ENCODE peak calls at places on chromosomes 3 and 15, in seven cellular contexts. N is uterus, Y is cardiac muscle cell, R is fibroblast of lung, K is esophagus muscularis mucosa, F is mammary epithelial cell, U is small intestine. Z is an unnamed sample.

GRCh38 chr15:31024979-31025378 is 33.6 kb upstream of the MTMR10 start:
- DNase-seq in N (no peak), Y (no peak), R (peak; percentile 32), K (no peak), F (no peak), U (peak; percentile 24), Z (no peak)

GRCh38 chr3:124600765-124601164 is 129.5 kb upstream of the UMPS start:
- DNase-seq in N (no peak), Y (no peak), R (peak; percentile 51), K (no peak), F (no peak), U (peak; percentile 47), Z (no peak)

GRCh38 chr3:150960708-150961684 is 11.5 kb downstream of the CLRN1 start:
- DNase-seq in N (no peak), Y (no peak), R (peak; percentile 59), K (no peak), F (no peak), U (no peak), Z (no peak)

GRCh38 chr3:69761896-69762789 is 22.9 kb downstream of the MITF start:
- DNase-seq in N (no peak), Y (peak; percentile 68), R (peak; percentile 90), K (peak; percentile 72), F (peak; percentile 82), U (no peak), Z (no peak)

GRCh38 chr3:15805756-15806266 is 8.0 kb upstream of the ANKRD28 start:
- DNase-seq in N (no peak), Y (peak; percentile 83), R (peak; percentile 80), K (no peak), F (no peak), U (no peak), Z (no peak)

GRCh38 chr15:90358124-90359033 is 6.3 kb downstream of the ZNF774 start:
- DNase-seq in N (no peak), Y (peak; percentile 56), R (peak; percentile 79), K (no peak), F (peak; percentile 31), U (no peak), Z (no peak)

GRCh38 chr15:76844096-76844495 is 61.0 kb downstream of the SCAPER start:
- DNase-seq in N (no peak), Y (peak; percentile 20), R (peak; percentile 16), K (no peak), F (peak; percentile 9), U (no peak), Z (no peak)

GRCh38 chr3:17057316-17057715 is 172.6 kb downstream of the PLCL2 start:
- DNase-seq in N (no peak), Y (no peak), R (peak; percentile 69), K (no peak), F (no peak), U (no peak), Z (no peak)

GRCh38 chr3:38421679-38422336 is 31.9 kb upstream of the ACVR2B start:
- DNase-seq in N (no peak), Y (no peak), R (no peak), K (no peak), F (no peak), U (no peak), Z (no peak)

GRCh38 chr3:146834917-146835316 is 229.8 kb upstream of the PLSCR5 start:
- DNase-seq in N (no peak), Y (no peak), R (peak; percentile 45), K (no peak), F (no peak), U (no peak), Z (no peak)

GRCh38 chr15:58413253-58413652 is 18.5 kb upstream of the LIPC start:
- DNase-seq in N (no peak), Y (no peak), R (no peak), K (no peak), F (no peak), U (no peak), Z (no peak)

GRCh38 chr3:51591231-51591630 is 52.7 kb downstream of the RAD54L2 start:
- DNase-seq in N (no peak), Y (no peak), R (peak; percentile 9), K (no peak), F (no peak), U (no peak), Z (no peak)

GRCh38 chr3:172519740-172520139 is 3.5 kb downstream of the TNFSF10 start:
- DNase-seq in N (no peak), Y (no peak), R (no peak), K (no peak), F (no peak), U (no peak), Z (no peak)

GRCh38 chr3:167749728-167750127 is 14.2 kb downstream of the SERPINI1 start:
- DNase-seq in N (no peak), Y (no peak), R (no peak), K (no peak), F (no peak), U (no peak), Z (no peak)

GRCh38 chr3:59108091-59108815 is 58.4 kb upstream of the CFAP20DC start:
- DNase-seq in N (no peak), Y (no peak), R (peak; percentile 13), K (no peak), F (peak; percentile 32), U (peak; percentile 9), Z (no peak)

GRCh38 chr15:78120523-78120922 is 10.7 kb downstream of the CIB2 start:
- DNase-seq in N (no peak), Y (no peak), R (no peak), K (no peak), F (no peak), U (no peak), Z (no peak)

GRCh38 chr3:68334547-68334946 is 597.8 kb downstream of the TAFA4 start:
- DNase-seq in N (no peak), Y (no peak), R (no peak), K (no peak), F (no peak), U (no peak), Z (no peak)

GRCh38 chr15:74573987-74574386 is 33.0 kb downstream of the ARID3B start:
- DNase-seq in N (no peak), Y (no peak), R (peak; percentile 23), K (no peak), F (peak; percentile 30), U (no peak), Z (no peak)

GRCh38 chr3:124942613-124943012 is 8.1 kb upstream of the MUC13 start:
- DNase-seq in N (no peak), Y (no peak), R (no peak), K (no peak), F (no peak), U (no peak), Z (no peak)

GRCh38 chr15:39582977-39583585 is 2.2 kb downstream of the THBS1 start:
- DNase-seq in N (no peak), Y (peak; percentile 43), R (peak; percentile 7), K (no peak), F (peak; percentile 54), U (no peak), Z (no peak)

GRCh38 chr15:61835476-61836106 is 224.7 kb downstream of the VPS13C start:
- DNase-seq in N (peak; percentile 65), Y (peak; percentile 71), R (peak; percentile 22), K (no peak), F (peak; percentile 33), U (peak; percentile 39), Z (peak; percentile 46)

GRCh38 chr3:166013073-166013679 is 176.0 kb upstream of the BCHE start:
- DNase-seq in N (no peak), Y (peak; percentile 27), R (peak; percentile 20), K (no peak), F (peak; percentile 18), U (peak; percentile 13), Z (no peak)

GRCh38 chr15:99818872-99819271 is 85.6 kb upstream of the LYSMD4 start:
- DNase-seq in N (no peak), Y (no peak), R (no peak), K (no peak), F (no peak), U (no peak), Z (no peak)

GRCh38 chr3:133169669-133170068 is 131.5 kb downstream of the TMEM108 start:
- DNase-seq in N (no peak), Y (no peak), R (no peak), K (no peak), F (no peak), U (no peak), Z (no peak)

GRCh38 chr15:82585072-82585471 is 44.8 kb upstream of the RPS17 start:
- DNase-seq in N (no peak), Y (peak; percentile 70), R (peak; percentile 26), K (no peak), F (peak; percentile 19), U (no peak), Z (no peak)

GRCh38 chr15:52281085-52282035 is 14.2 kb downstream of the MYO5C start:
- DNase-seq in N (no peak), Y (no peak), R (no peak), K (no peak), F (no peak), U (no peak), Z (no peak)

GRCh38 chr3:109809513-109809912 is 472.2 kb upstream of the DPPA4 start:
- DNase-seq in N (no peak), Y (no peak), R (no peak), K (no peak), F (no peak), U (no peak), Z (no peak)

GRCh38 chr3:109806929-109807328 is 469.6 kb upstream of the DPPA4 start:
- DNase-seq in N (no peak), Y (peak; percentile 86), R (peak; percentile 71), K (no peak), F (peak; percentile 78), U (peak; percentile 72), Z (peak; percentile 83)

GRCh38 chr3:109803274-109803673 is 465.9 kb upstream of the DPPA4 start:
- DNase-seq in N (no peak), Y (no peak), R (no peak), K (no peak), F (peak; percentile 8), U (no peak), Z (no peak)

DNA sequence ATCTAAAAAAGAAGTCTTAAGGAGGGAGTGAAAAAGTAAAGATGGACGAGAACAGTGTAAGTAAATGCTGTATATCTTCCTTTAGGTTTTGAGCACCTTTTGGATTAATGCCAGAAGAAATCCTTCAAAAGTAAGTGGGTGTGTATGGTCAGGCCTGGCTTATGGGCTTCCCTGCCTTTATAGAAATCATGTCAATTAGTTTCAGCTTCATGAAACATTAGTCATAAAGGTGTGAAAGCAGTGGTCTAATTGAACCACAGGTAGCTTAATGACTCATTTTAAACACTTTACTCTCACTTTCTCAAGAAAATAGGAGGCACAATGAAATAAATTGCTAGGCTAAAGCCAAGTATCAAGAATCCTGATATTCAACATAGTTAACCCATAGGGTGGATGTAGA is 467.4 kb upstream of the DPPA4 start:
- DNase-seq in N (no peak), Y (no peak), R (no peak), K (no peak), F (peak; percentile 76), U (peak; percentile 55), Z (peak; percentile 48)
- H3K9me3 ChIP-seq in N (no peaks in the 10 kb centered on the region), Y (no peaks in the 10 kb centered on the region), R (no peaks in the 10 kb centered on the region), K (no peaks in the 10 kb centered on the region), F (no peaks in the 10 kb centered on the region), U (no peaks in the 10 kb centered on the region), Z (no peaks in the 10 kb centered on the region)

GRCh38 chr15:21262851-21263400 is 177.4 kb downstream of the POTEB3 start:
- DNase-seq in N (no peak), Y (no peak), R (no peak), K (no peak), F (peak; percentile 5), U (no peak), Z (no peak)
- H3K9me3 ChIP-seq in N (no peaks in the 10 kb centered on the region), Y (peaks cover 6% of the 10 kb centered on the region), R (no peaks in the 10 kb centered on the region), K (no peaks in the 10 kb centered on the region), F (no peaks in the 10 kb centered on the region), U (peaks cover 2% of the 10 kb centered on the region), Z (no peaks in the 10 kb centered on the region)

GRCh38 chr3:42911551-42911950 is 5.6 kb downstream of the ZNF662 start:
- DNase-seq in N (no peak), Y (no peak), R (no peak), K (no peak), F (no peak), U (no peak), Z (no peak)
- H3K9me3 ChIP-seq in N (no peaks in the 10 kb centered on the region), Y (no peaks in the 10 kb centered on the region), R (no peaks in the 10 kb centered on the region), K (peaks cover 7% of the 10 kb centered on the region), F (peaks cover 22% of the 10 kb centered on the region), U (no peaks in the 10 kb centered on the region), Z (peaks cover 25% of the 10 kb centered on the region)

GRCh38 chr15:84944861-84945260 is 36.8 kb upstream of the PDE8A start:
- DNase-seq in N (no peak), Y (no peak), R (no peak), K (no peak), F (no peak), U (no peak), Z (no peak)
- H3K9me3 ChIP-seq in N (no peaks in the 10 kb centered on the region), Y (no peaks in the 10 kb centered on the region), R (no peaks in the 10 kb centered on the region), K (no peaks in the 10 kb centered on the region), F (no peaks in the 10 kb centered on the region), U (no peaks in the 10 kb centered on the region), Z (no peaks in the 10 kb centered on the region)

Z was measured in CD4-positive, alpha-beta memory T cell.